ENCODE peak calls at places on chromosomes 1 and 21, in ten cellular contexts. C is IMR-90, R is A549, D is testis, V is body of pancreas, U is K562, Z is ovary, P is tibial nerve, X is heart left ventricle, F is adrenal gland. H is an unnamed sample.

GRCh38 chr1:242745079-242745478 is 220.6 kb upstream of the PLD5 start:
- DNase-seq in C (no peak), R (no peak), D (no peak), V (no peak), U (no peak), Z (no peak), P (no peak), X (no peak), F (no peak), H (no peak)

GRCh38 chr1:180643693-180644092 is 11.9 kb downstream of the XPR1 start:
- DNase-seq in C (peak; percentile 19), R (no peak), D (peak; percentile 68), V (peak; percentile 66), U (no peak), Z (no peak), P (no peak), X (peak; percentile 35), F (peak; percentile 81), H (no peak)

GRCh38 chr1:59328353-59328752 is 31.5 kb downstream of the FGGY start:
- DNase-seq in C (no peak), R (no peak), D (no peak), V (no peak), U (no peak), Z (no peak), P (no peak), X (no peak), F (no peak), H (no peak)

GRCh38 chr1:83508485-83509151 is 490.3 kb downstream of the TTLL7 start:
- DNase-seq in C (peak; percentile 41), R (no peak), D (peak; percentile 71), V (peak; percentile 16), U (no peak), Z (no peak), P (no peak), X (peak; percentile 43), F (peak; percentile 5), H (no peak)

GRCh38 chr1:27630859-27631491 is 4.0 kb downstream of the FGR start:
- DNase-seq in C (no peak), R (no peak), D (peak; percentile 55), V (no peak), U (no peak), Z (no peak), P (no peak), X (peak; percentile 57), F (peak; percentile 56), H (no peak)

GRCh38 chr1:29709711-29710169 is 473.4 kb downstream of the PTPRU start:
- DNase-seq in C (peak; percentile 79), R (no peak), D (no peak), V (no peak), U (no peak), Z (no peak), P (no peak), X (no peak), F (no peak), H (peak; percentile 83)

GRCh38 chr1:5660141-5660935 is 331.9 kb downstream of the NPHP4 start:
- DNase-seq in C (no peak), R (no peak), D (no peak), V (peak; percentile 26), U (no peak), Z (no peak), P (no peak), X (no peak), F (no peak), H (no peak)

GRCh38 chr1:24018611-24019580 is 38.8 kb upstream of the SRSF10 start:
- DNase-seq in C (peak; percentile 99), R (peak; percentile 98), D (peak; percentile 98), V (peak; percentile 100), U (peak; percentile 73), Z (peak; percentile 97), P (peak; percentile 99), X (peak; percentile 96), F (peak; percentile 100), H (peak; percentile 100)

GRCh38 chr1:11061652-11062365 is 2.0 kb upstream of the SRM start:
- DNase-seq in C (no peak), R (no peak), D (no peak), V (peak; percentile 3), U (no peak), Z (no peak), P (no peak), X (no peak), F (no peak), H (no peak)

GRCh38 chr1:159877695-159878444 is 15.4 kb upstream of the VSIG8 start:
- DNase-seq in C (no peak), R (no peak), D (no peak), V (peak; percentile 69), U (no peak), Z (no peak), P (no peak), X (no peak), F (no peak), H (no peak)

GRCh38 chr21:45865106-45865835 is 116.3 kb upstream of the COL6A1 start:
- DNase-seq in C (peak; percentile 92), R (no peak), D (no peak), V (no peak), U (no peak), Z (no peak), P (no peak), X (no peak), F (no peak), H (no peak)

DNA sequence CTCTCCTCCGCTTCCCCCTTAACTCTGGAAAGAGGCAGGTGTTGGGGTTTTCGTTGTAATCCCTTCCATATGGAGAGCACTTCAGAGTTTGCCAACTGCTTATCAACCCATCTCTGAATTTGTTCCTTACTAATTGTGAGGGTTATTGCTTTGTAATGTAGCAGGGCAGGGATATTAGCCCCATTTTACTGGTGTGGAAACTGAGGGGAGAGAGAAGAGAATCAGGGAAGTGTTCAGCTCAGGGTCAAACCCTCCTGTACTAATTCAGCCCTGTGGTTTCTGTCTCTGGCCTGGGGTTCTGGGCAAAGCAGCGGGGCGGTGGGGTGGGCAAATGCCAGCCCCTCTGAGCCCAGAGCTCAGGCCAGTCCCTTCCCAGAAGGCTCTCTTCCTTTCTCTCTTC is 3.1 kb downstream of the CITED4 start:
- DNase-seq in C (no peak), R (no peak), D (no peak), V (no peak), U (no peak), Z (no peak), P (no peak), X (no peak), F (no peak), H (no peak)
- H3K27ac ChIP-seq in C (no peak overlapping the region), R (no peak overlapping the region), D (no peak overlapping the region), V (peak overlapping the region; percentile 87), U (no peak overlapping the region), Z (no peak overlapping the region), P (no peak overlapping the region), X (peak overlapping the region; percentile 21), F (no peak overlapping the region), H (no peak overlapping the region)

DNA sequence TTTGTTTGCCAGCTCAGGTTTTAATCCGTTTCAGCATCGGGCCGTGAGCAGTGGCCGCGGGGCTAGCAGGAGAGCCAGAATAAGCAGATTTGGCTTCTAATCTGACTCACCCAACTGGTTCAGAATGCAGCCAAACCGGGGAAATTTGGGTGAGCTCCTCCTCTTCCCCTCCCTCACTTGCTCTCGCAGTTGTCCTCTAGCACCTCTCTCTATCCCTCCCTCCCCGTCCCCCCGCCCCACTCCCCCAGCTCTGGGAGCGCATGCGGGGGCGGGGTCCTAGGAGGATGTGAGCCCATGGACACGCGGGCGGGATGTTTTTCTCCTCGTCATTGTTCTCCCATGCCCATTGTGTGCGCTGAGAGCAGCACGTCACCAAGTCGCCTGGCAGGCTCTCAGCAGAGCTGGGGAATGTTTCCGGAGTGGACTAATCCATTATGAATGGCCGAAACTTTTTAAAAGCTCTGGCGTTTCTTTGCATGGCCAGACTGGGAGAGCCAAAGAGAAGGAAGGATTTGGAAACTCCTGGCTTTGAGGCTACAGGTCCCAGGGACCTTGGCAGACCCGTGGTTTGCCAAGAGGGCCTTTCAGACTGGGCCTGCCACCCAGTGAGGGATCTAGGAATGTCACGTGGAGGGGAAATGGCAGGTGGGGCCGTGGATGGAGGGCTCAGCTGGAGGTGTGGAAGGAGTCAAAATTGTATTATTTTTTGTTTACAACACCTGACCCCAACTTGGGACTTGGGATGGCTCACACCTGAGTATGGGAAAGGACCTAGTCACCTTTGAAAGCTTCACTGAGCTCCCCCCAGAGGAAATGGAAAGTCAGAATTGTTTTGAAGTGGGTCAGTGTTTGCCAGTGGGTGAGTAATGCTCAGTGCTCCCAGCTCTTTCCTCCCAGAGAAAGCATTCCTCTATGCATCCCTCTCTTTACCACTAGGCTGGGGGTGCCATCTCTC is 39.2 kb downstream of the CDK18 start:
- DNase-seq in C (peak; percentile 82), R (peak; percentile 63), D (peak; percentile 71), V (peak; percentile 67), U (peak; percentile 56), Z (peak; percentile 83), P (peak; percentile 37), X (peak; percentile 88), F (peak; percentile 83), H (peak; percentile 95)
- TF ChIP-seq CTCF in C (no peak), R (no peak), D (no peak), V (no peak), U (no peak), Z (no peak), P (no peak), X (no peak), F (no peak), H (no peak)

DNA sequence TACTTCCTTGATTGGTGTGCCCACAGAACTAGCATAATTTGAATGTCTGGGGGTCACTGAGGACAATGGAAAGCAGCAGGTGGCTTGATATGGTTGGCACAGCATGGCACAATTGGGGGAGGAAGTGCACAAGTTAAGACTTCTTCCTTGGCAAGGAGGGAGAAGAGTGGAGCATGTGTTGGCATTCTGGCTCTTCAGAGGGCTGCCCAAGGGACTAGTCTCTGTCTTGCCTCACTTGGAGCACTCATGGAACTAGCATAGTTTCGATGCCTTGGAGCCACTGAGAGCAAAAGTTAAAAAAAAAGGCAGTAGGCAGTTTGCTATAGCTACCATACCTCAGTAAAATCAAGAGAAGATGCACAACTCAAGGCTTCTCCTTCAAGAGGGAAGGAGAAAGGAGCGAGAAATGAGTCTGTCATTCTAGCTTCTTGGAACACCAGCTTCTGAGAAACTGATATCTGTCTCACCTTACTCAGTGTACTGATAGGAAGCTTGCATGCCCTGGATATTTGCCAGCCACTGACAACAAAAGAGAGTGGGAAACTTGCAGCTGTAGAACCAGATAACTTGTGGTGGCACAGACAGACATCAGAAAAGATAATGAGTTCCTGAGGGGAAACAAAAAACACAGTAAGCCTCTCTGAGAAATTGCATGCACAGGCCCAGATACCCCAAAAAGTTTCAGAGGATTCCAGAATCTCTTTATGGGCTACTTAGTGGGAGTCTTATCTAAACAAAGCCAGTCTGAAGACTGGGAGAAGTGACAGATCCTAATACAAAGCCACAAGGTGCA is 207.5 kb upstream of the SAMSN1 start:
- DNase-seq in C (no peak), R (no peak), D (no peak), V (peak; percentile 78), U (peak; percentile 74), Z (no peak), P (no peak), X (no peak), F (no peak), H (no peak)
- TF ChIP-seq POLR2A in C (no peak), R (no peak), D (no peak), V (no peak), U (peak; percentile 81), Z (no peak), P (no peak), X (no peak), F (no peak), H (no peak)

GRCh38 chr1:196306421-196306820 is 301.8 kb downstream of the KCNT2 start:
- DNase-seq in C (no peak), R (no peak), D (no peak), V (no peak), U (no peak), Z (no peak), P (no peak), X (no peak), F (no peak), H (no peak)
- H3K27ac ChIP-seq in C (no peak overlapping the region), R (no peak overlapping the region), D (no peak overlapping the region), V (no peak overlapping the region), U (no peak overlapping the region), Z (no peak overlapping the region), P (no peak overlapping the region), X (no peak overlapping the region), F (no peak overlapping the region), H (no peak overlapping the region)

GRCh38 chr1:18365099-18365705 is 115.5 kb upstream of the KLHDC7A start:
- DNase-seq in C (no peak), R (no peak), D (no peak), V (no peak), U (peak; percentile 18), Z (no peak), P (no peak), X (no peak), F (no peak), H (no peak)
- TF ChIP-seq CTCF in C (no peak), R (no peak), D (no peak), V (no peak), U (peak; percentile 18), Z (no peak), P (no peak), X (no peak), F (no peak), H (no peak)